ENCODE peak calls at places on chromosomes 16 and 17, in five cellular contexts. X, F, W, E and I are unnamed samples.

GRCh38 chr16:72886366-72886974 is 161.5 kb downstream of the ZFHX3 start:
- DNase-seq in X (no peak), F (no peak), W (no peak), E (no peak), I (no peak)

GRCh38 chr16:48498761-48499600 is 111.0 kb downstream of the N4BP1 start:
- DNase-seq in X (peak; percentile 58), F (no peak), W (peak; percentile 96), E (peak; percentile 70), I (peak; percentile 40)

GRCh38 chr16:50360033-50360778 is 8.6 kb downstream of the BRD7 start:
- DNase-seq in X (no peak), F (no peak), W (peak; percentile 25), E (no peak), I (no peak)

GRCh38 chr17:35536664-35537160 is 766 bp downstream of the SLFN12L start:
- DNase-seq in X (no peak), F (no peak), W (no peak), E (no peak), I (no peak)

GRCh38 chr16:68086860-68087268 is 1.7 kb downstream of the NFATC3 start:
- DNase-seq in X (no peak), F (no peak), W (no peak), E (no peak), I (no peak)

GRCh38 chr16:27665881-27666280 is 115.9 kb downstream of the KATNIP start:
- DNase-seq in X (no peak), F (no peak), W (peak; percentile 49), E (no peak), I (no peak)

GRCh38 chr17:2071421-2072281 is 16.7 kb downstream of the HIC1 start:
- DNase-seq in X (no peak), F (no peak), W (peak; percentile 86), E (no peak), I (no peak)

GRCh38 chr17:33266611-33267010 is 26.5 kb downstream of the ASIC2 start:
- DNase-seq in X (no peak), F (no peak), W (no peak), E (no peak), I (no peak)

GRCh38 chr16:87457724-87458423 is 35.0 kb downstream of the ZCCHC14 start:
- DNase-seq in X (peak; percentile 90), F (no peak), W (peak; percentile 90), E (peak; percentile 97), I (peak; percentile 93)

GRCh38 chr16:85469929-85470590 is 143.1 kb upstream of the GSE1 start:
- DNase-seq in X (no peak), F (no peak), W (no peak), E (no peak), I (no peak)

GRCh38 chr17:52995127-52995526 is 827.6 kb upstream of the KIF2B start:
- DNase-seq in X (no peak), F (no peak), W (no peak), E (no peak), I (no peak)

GRCh38 chr16:69939821-69940585 is 11.1 kb upstream of the CLEC18A start:
- DNase-seq in X (no peak), F (no peak), W (no peak), E (no peak), I (no peak)

GRCh38 chr16:55933038-55933437 is 57.9 kb upstream of the CES5A start:
- DNase-seq in X (no peak), F (no peak), W (no peak), E (no peak), I (no peak)

GRCh38 chr16:5653041-5653440 is 555.4 kb upstream of the EEF2KMT start:
- DNase-seq in X (no peak), F (no peak), W (no peak), E (no peak), I (no peak)

GRCh38 chr17:16304832-16305231 is 48.4 kb downstream of the CENPV start:
- DNase-seq in X (no peak), F (no peak), W (peak; percentile 53), E (no peak), I (no peak)
- TF ChIP-seq CTCF in X (peak; percentile 39), F (no peak), W (peak; percentile 59), E (peak; percentile 55), I (peak; percentile 65)

GRCh38 chr17:77606865-77607210 is 351.7 kb upstream of the TNRC6C start:
- DNase-seq in X (no peak), F (no peak), W (no peak), E (no peak), I (no peak)
- TF ChIP-seq CTCF in X (no peak), F (no peak), W (no peak), E (peak; percentile 24), I (no peak)

GRCh38 chr16:6682142-6682811 is 650.4 kb upstream of the RBFOX1 start:
- DNase-seq in X (no peak), F (no peak), W (no peak), E (no peak), I (no peak)
- TF ChIP-seq CTCF in X (no peak), F (no peak), W (peak; percentile 34), E (peak; percentile 47), I (no peak)

GRCh38 chr17:70434536-70435490 is 265.5 kb downstream of the KCNJ2 start:
- DNase-seq in X (no peak), F (no peak), W (no peak), E (no peak), I (no peak)
- TF ChIP-seq CTCF in X (no peak), F (no peak), W (no peak), E (no peak), I (no peak)

GRCh38 chr16:1457489-1458245 is 13.3 kb upstream of the CCDC154 start:
- DNase-seq in X (no peak), F (no peak), W (no peak), E (no peak), I (no peak)
- TF ChIP-seq CTCF in X (no peak), F (no peak), W (no peak), E (no peak), I (no peak)

DNA sequence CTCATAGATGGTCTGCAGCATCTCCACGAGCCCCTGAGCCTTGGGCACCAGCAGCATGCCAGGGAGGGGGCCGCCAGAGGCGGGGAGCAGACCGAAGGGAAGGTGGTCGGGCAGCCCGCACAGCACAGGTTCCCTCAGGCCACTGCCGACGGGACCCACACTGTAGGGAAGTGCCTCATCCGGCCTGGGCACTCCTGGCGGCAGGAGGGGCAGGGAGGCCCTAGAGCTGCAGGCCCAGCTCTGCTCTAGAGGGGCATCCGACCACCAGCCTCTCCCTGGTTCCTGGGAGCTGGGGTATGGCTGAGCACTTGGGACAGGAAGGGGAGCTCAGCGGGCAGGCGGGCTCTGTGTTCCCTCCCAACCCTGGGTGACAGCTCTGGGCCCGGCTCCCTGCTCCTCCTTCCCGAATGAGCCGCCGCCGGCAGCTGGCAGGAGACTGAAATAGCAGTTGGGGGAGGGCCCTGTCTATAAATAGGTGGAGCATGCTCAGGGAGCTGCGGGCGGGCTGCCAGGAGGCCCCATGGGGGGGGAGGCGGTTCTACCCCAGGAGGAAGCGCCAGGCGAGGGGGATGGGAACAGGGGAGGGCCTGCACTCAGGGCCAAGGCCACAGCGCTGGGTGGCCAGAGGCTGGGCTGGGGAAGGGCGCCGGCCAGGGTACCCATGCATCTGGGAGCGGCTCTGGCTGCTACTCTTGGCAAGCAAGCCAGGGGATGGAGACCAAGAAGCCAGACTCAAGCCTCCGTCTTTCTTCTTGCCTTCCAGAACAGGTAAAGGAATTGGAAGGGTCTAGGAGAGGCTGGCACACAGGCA is 12.4 kb downstream of the HDAC5 start:
- DNase-seq in X (peak; percentile 79), F (peak; percentile 98), W (peak; percentile 97), E (peak; percentile 68), I (peak; percentile 63)
- TF ChIP-seq CTCF in X (no peak), F (peak; percentile 23), W (peak; percentile 5), E (no peak), I (peak; percentile 6)

DNA sequence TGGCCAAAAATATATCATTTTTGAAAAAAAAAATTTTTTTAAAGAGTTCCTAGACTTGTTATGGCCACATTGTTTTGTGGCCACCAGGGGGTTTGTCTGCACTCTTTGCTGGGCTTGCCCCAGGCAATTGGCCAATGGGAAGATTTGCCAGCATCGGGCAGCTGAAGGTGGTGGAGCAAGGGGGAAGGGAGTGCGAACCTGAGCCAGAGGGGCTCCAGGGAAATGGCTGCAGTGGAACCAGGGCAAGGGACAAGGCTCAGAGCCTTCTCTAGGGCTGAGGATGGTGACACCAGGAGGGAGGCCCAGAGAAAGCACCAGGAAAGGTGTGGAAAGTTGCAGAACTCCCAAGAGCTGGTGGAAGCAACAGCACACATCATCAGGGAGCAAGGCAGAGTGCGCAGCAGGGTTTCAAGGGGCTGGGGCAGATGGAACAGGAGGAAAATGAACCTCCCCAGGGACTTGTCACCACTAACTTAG is 15.5 kb upstream of the CMIP start:
- DNase-seq in X (no peak), F (no peak), W (peak; percentile 72), E (no peak), I (no peak)
- TF ChIP-seq CTCF in X (peak; percentile 44), F (no peak), W (peak; percentile 62), E (peak; percentile 70), I (peak; percentile 57)

DNA sequence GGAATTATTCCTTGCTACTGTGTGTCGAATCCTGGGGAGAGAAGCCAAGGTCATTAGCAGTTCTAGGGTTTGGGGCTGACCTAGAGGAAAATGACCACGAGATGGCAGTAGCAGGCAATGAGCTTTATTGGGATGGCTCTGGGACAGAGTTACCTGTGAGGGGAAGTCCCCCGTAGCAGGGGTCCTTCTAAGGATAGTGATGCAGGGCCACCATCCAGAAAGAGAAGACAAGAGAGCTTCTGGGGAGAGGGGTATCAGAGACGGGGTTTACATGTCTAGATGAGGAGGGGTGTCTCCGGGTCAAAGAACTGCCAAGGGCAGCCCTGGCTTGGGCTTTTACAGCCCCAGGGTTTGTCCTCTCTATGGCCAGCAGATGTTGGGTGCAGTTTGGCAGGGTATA is 6.4 kb upstream of the GGT6 start:
- DNase-seq in X (no peak), F (no peak), W (peak; percentile 65), E (no peak), I (no peak)
- TF ChIP-seq CTCF in X (peak; percentile 76), F (peak; percentile 88), W (peak; percentile 79), E (peak; percentile 81), I (peak; percentile 78)

GRCh38 chr17:42553161-42553818 is 567 bp downstream of the HSD17B1 start:
- DNase-seq in X (no peak), F (no peak), W (peak; percentile 65), E (no peak), I (no peak)
- TF ChIP-seq CTCF in X (no peak), F (no peak), W (peak; percentile 46), E (no peak), I (no peak)

DNA sequence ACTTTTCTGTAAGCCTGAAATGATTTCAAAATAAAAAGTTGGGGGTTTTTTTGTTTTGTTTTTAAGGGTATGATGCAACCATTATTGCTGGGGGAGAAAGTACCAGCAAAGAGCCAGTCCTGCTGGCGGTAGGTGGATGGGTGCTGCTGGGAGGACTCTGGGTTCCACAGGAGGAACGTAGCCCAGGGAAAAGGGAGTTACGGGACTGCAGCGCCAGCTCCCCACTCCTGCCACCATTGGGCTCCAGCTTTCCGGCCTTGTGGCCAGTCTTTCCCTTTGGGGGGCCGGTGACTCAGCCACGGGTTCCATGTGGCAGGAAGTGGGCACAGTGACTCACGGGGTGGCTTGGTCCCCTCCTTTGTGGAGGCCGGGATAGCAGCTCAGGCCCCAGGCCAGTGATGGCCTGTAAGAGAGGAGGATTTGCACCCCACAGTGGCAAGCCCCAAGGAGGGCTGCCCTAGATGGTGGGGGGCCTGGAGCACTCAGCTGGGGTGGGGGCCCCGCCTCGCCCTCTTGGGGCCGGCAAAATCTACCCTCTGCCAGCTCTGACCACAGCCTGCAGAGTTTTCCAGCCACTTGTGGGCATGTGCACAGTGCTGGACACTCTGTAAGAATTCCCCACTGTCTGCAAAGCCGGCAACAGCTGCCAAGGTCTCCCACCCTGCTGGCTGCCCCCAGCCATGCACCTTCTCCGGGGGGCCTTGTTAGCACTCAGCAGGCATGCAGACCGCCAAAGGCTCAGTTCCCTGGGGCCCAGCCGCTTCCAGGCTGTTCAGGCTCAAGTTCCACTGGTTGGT is 30.4 kb downstream of the SOCS3 start:
- DNase-seq in X (no peak), F (no peak), W (peak; percentile 64), E (no peak), I (no peak)
- TF ChIP-seq CTCF in X (no peak), F (no peak), W (no peak), E (no peak), I (no peak)